ENCODE peak calls at places on chromosome X, in four cellular contexts. H is HepG2, F is HCT116, C is H1. D is an unnamed sample.

GRCh38 chrX:1661048-1661921 is 46.4 kb downstream of the ASMT start:
- DNase-seq in F (peak; percentile 60), H (peak; percentile 13), C (peak; percentile 90), D (peak; percentile 18)

GRCh38 chrX:23334536-23334870 is at the start of gene PTCHD1:
- DNase-seq in C (no peak), F (no peak), H (no peak), D (no peak)

GRCh38 chrX:150696264-150696789 is 3.1 kb downstream of the MTMR1 start:
- DNase-seq in H (no peak), C (no peak), F (no peak), D (no peak)

GRCh38 chrX:15299945-15300851 is 15.2 kb downstream of the ASB11 start:
- DNase-seq in C (no peak), F (no peak), H (peak; percentile 7), D (peak; percentile 10)

GRCh38 chrX:133640161-133641015 is 225.1 kb upstream of the GPC4 start:
- DNase-seq in F (no peak), H (no peak), C (peak; percentile 38), D (no peak)

GRCh38 chrX:143635915-143636314 is at the start of gene SLITRK4:
- DNase-seq in F (no peak), H (no peak), C (peak; percentile 49), D (no peak)

GRCh38 chrX:48496660-48497059 is 12.1 kb upstream of the PORCN start:
- DNase-seq in F (no peak), H (no peak), C (no peak), D (peak; percentile 45)

GRCh38 chrX:85611926-85612325 is 232.5 kb upstream of the POF1B start:
- DNase-seq in F (no peak), C (no peak), H (no peak), D (no peak)

GRCh38 chrX:124414281-124414680 is 67.9 kb downstream of the SH2D1A start:
- DNase-seq in C (no peak), H (no peak), F (no peak), D (no peak)

GRCh38 chrX:125203737-125204578 is 115.7 kb upstream of the TEX13C start:
- DNase-seq in C (no peak), H (no peak), F (no peak), D (peak; percentile 10)

GRCh38 chrX:49273181-49273727 is 3.7 kb downstream of the PPP1R3F start:
- DNase-seq in H (no peak), C (no peak), F (no peak), D (no peak)

GRCh38 chrX:109889289-109890006 is 113.5 kb upstream of the TMEM164 start:
- DNase-seq in H (peak; percentile 21), C (no peak), F (no peak), D (no peak)

DNA sequence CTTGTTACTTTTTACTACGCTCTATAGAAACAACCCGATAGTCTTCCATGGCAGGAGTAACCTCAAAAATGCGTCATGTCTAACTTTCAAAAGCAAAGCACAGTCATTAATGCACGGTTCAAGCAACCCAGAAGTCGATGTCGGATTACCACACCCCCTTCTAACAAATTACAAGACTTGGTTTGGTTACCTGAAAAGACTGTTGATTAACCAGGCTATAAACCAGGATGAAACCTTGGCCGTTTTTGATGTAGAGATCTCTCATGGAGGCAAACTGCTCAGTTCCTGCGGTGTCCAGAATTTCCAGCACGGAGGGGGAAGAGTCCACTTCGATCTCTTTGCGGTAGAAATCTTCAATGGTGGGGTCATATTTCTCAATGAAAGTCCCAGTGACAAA is 2.4 kb downstream of the RAP2C start:
- DNase-seq in H (no peak), F (no peak), C (no peak), D (no peak)
- TF ChIP-seq FOSL1 in H (no peak), F (no peak), C (no peak), D (no peak)

GRCh38 chrX:30301977-30302376 is 7.2 kb downstream of the NR0B1 start:
- DNase-seq in F (no peak), C (no peak), H (no peak), D (no peak)
- TF ChIP-seq FOSL1 in F (no peak), C (no peak), H (no peak), D (no peak)

GRCh38 chrX:107726809-107727534 is 48.6 kb downstream of the TSC22D3 start:
- DNase-seq in H (peak; percentile 12), C (no peak), F (no peak), D (peak; percentile 17)

GRCh38 chrX:107725761-107726555 is 49.6 kb downstream of the TSC22D3 start:
- DNase-seq in F (no peak), H (no peak), C (no peak), D (no peak)

GRCh38 chrX:107730298-107730655 is 45.3 kb downstream of the TSC22D3 start:
- DNase-seq in F (no peak), C (no peak), H (no peak), D (no peak)

GRCh38 chrX:107729558-107730297 is 45.9 kb downstream of the TSC22D3 start:
- DNase-seq in H (no peak), F (no peak), C (no peak), D (no peak)

DNA sequence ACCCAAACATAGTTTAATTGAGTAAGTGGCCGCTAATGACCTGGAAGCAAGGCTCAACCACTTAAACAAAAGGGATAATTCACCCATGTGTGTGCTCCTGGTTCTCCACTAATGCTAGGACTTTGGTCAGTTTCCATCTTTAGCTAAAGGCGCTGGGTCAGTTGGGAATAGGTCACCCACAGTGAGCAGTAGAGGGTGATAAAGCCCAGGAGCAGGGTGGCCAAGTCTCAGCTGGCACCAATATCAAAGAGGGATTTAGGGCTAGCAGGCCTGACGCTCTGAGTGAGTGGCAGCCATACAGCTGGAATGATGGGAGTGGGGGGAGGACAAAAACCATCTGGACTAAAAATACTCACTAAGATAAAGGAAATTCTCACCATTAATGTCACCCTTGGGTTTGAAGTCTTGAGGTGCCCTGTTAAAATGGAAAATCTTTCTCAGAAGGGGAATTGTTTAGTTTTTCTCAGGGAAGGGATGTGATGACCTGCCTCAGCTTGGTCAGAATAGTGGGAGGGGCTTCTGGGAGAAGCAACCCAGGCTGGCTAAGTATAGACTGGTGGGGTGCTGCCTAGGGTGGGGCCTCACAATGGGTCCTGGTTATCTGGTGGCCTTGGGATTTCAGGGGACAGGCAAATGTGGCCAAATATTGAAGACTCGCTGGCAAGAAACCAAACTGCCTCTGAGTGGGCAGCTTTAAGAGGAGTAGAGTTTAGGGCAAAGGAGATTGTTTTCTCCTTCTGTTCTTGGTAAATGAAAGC is 47.1 kb downstream of the TSC22D3 start:
- DNase-seq in F (no peak), H (no peak), C (no peak), D (no peak)
- TF ChIP-seq FOSL1 in F (no peak), H (no peak), C (no peak), D (no peak)

DNA sequence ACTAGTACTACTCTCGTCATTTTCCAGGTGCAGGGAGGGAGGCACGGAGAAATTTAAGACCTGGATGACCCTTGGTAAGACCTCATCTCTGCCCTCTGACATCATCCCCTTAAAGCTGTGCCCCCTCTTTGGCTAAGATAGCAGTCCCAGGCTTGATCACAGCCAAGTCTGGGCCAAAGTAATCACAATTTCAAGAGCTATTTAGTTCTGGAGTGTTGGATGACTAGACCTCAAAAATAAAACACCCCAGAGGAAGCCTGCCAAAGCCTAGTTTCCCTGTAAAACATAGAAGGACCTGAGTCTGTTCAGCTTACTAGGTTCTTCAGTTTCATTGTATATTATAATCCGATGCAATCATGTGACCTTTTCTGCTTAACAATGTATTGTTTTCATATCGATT is 144.6 kb upstream of the ARHGEF9 start:
- DNase-seq in H (no peak), C (no peak), F (no peak), D (no peak)
- TF ChIP-seq FOSL1 in H (no peak), C (no peak), F (no peak), D (no peak)

GRCh38 chrX:120000490-120001246 is 57.1 kb upstream of the NKAP start:
- DNase-seq in H (no peak), C (no peak), F (no peak), D (no peak)
- TF ChIP-seq FOSL1 in H (no peak), C (no peak), F (no peak), D (no peak)

DNA sequence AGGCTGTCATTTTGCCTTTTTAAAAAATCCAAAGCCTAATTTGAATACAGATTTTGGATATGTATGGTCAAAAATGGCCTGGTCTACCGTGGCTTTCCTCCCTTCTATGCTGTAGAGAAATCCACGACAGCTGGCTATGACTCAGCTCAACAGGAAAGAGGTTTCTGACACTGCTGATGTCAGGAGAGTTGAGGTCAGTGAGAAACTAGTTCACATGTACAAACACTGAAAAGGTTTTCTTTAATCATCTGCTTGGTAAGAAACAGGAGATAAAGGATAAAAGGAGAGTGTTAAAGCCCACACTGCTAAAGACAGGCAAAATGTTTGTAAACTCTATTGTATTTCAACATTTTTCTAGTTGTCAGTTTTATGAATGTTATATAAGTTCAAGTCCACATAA is 113.9 kb downstream of the NYX start:
- DNase-seq in F (no peak), C (no peak), H (no peak), D (peak; percentile 68)
- TF ChIP-seq FOSL1 in F (no peak), C (no peak), H (no peak), D (peak; percentile 53)

DNA sequence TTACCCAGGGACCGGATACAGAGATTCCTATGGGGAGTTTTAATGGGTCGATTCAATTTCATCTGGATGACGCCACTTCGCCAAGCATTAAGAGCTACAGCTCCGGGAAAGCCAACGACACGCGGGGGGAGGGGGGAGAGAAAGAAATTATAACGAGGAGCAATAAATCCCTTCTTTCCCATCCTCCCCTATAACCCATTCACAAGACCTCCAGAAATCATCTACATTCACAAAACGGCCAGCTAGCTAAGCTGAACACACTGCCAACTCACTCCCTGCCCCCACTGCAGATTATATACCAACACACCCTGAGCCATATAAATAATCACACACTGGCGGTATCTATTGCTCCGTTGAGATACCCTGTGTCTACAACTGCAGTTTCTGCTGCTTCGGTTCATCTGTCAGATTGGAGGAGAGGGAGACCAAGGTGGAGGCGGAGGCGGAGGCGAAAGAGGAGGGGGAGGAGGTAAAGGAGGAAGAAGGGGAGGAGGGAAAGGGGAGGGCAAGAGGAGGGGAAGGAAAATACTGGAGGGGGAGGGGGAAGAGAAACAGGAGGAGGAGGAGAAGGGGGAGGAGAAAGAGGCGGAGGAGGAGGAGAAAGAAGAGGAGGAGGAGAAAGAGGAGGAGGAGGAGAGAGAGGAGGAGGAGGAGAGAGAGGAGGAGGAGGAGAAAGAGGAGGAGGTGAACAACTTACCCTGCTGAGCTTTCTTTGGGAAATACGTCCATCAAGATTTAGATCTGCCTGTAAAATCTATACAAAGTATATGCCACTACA is 113.9 kb upstream of the VAMP7 start:
- DNase-seq in C (peak; percentile 27), H (no peak), F (peak; percentile 71), D (peak; percentile 49)
- TF ChIP-seq FOSL1 in C (no peak), H (no peak), F (no peak), D (no peak)

DNA sequence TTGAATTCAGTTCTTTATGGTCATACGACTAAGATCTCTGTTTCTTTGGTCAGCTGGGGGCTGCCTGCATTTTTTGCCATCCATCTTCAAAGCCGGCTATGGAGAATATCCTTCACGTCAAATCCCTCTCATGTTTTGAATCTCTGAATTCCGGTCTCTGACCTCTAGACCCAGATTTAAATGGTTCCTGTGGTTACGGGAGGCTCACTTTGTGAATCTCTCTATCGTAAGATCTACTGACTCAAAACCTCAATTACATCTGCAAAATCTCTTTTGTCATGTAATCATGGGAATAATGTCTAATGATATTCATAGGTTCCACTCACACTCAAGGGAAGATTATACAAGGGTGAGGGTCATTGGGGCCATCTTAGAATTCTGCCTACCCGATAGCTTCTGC is 5.7 kb upstream of the MPC1L start:
- DNase-seq in C (no peak), F (no peak), H (peak; percentile 5), D (no peak)
- TF ChIP-seq FOSL1 in C (no peak), F (no peak), H (no peak), D (no peak)

D was measured in K562.